ENCODE peak calls at places on chromosomes 16 and 17, in four cellular contexts. One of them, this sample, is unnamed.

GRCh38 chr16:65024649-65025243 is 97.1 kb downstream of the CDH11 start:
- DNase-seq in heart right ventricle: no peak
- DNase-seq in tibial nerve: no peak
- DNase-seq in HCT116: no peak
- DNase-seq in this sample: no peak

GRCh38 chr17:44904001-44904984 is 5.0 kb upstream of the EFTUD2 start:
- DNase-seq in heart right ventricle: no peak
- DNase-seq in tibial nerve: no peak
- DNase-seq in HCT116: no peak
- DNase-seq in this sample: no peak

GRCh38 chr17:72916991-72917390 is 175.5 kb downstream of the SLC39A11 start:
- DNase-seq in tibial nerve: no peak
- DNase-seq in heart right ventricle: no peak
- DNase-seq in HCT116: no peak
- DNase-seq in this sample: peak; percentile 10

GRCh38 chr17:17836818-17837379 is at the start of gene SREBF1:
- DNase-seq in tibial nerve: no peak
- DNase-seq in HCT116: no peak
- DNase-seq in heart right ventricle: peak; percentile 70
- DNase-seq in this sample: peak; percentile 89

GRCh38 chr16:58048494-58048893 is 22.9 kb downstream of the MMP15 start:
- DNase-seq in tibial nerve: no peak
- DNase-seq in HCT116: no peak
- DNase-seq in heart right ventricle: no peak
- DNase-seq in this sample: no peak

GRCh38 chr16:11627822-11628457 is 40.3 kb upstream of the SNN start:
- DNase-seq in heart right ventricle: no peak
- DNase-seq in tibial nerve: peak; percentile 38
- DNase-seq in HCT116: peak; percentile 63
- DNase-seq in this sample: no peak

GRCh38 chr17:34117811-34118210 is 137.3 kb upstream of the CCL2 start:
- DNase-seq in tibial nerve: no peak
- DNase-seq in HCT116: no peak
- DNase-seq in heart right ventricle: no peak
- DNase-seq in this sample: no peak

GRCh38 chr16:17839272-17839671 is 368.5 kb upstream of the XYLT1 start:
- DNase-seq in HCT116: no peak
- DNase-seq in heart right ventricle: no peak
- DNase-seq in tibial nerve: no peak
- DNase-seq in this sample: no peak

GRCh38 chr17:11719852-11720251 is 121.6 kb downstream of the DNAH9 start:
- DNase-seq in HCT116: no peak
- DNase-seq in heart right ventricle: no peak
- DNase-seq in tibial nerve: no peak
- DNase-seq in this sample: no peak

GRCh38 chr16:14105976-14106375 is 34.9 kb downstream of the MRTFB start:
- DNase-seq in tibial nerve: no peak
- DNase-seq in HCT116: no peak
- DNase-seq in heart right ventricle: no peak
- DNase-seq in this sample: no peak

GRCh38 chr17:3316836-3317235 is 18.7 kb upstream of the OR3A1 start:
- DNase-seq in HCT116: no peak
- DNase-seq in heart right ventricle: no peak
- DNase-seq in tibial nerve: no peak
- DNase-seq in this sample: no peak
- H3K36me3 ChIP-seq in HCT116: no peaks in the 10 kb centered on the region
- H3K36me3 ChIP-seq in heart right ventricle: no peaks in the 10 kb centered on the region
- H3K36me3 ChIP-seq in tibial nerve: no peaks in the 10 kb centered on the region
- H3K36me3 ChIP-seq in this sample: no peaks in the 10 kb centered on the region

GRCh38 chr17:13409455-13409854 is 192.3 kb downstream of the HS3ST3A1 start:
- DNase-seq in HCT116: no peak
- DNase-seq in tibial nerve: no peak
- DNase-seq in heart right ventricle: no peak
- DNase-seq in this sample: no peak

GRCh38 chr17:13407381-13407780 is 194.3 kb downstream of the HS3ST3A1 start:
- DNase-seq in tibial nerve: no peak
- DNase-seq in heart right ventricle: no peak
- DNase-seq in HCT116: no peak
- DNase-seq in this sample: no peak

GRCh38 chr17:13405080-13405479 is 196.6 kb downstream of the HS3ST3A1 start:
- DNase-seq in tibial nerve: no peak
- DNase-seq in heart right ventricle: no peak
- DNase-seq in HCT116: no peak
- DNase-seq in this sample: no peak

GRCh38 chr17:13405807-13406206 is 195.9 kb downstream of the HS3ST3A1 start:
- DNase-seq in HCT116: no peak
- DNase-seq in tibial nerve: no peak
- DNase-seq in heart right ventricle: no peak
- DNase-seq in this sample: no peak

GRCh38 chr17:13403982-13404931 is 197.5 kb downstream of the HS3ST3A1 start:
- DNase-seq in heart right ventricle: no peak
- DNase-seq in HCT116: no peak
- DNase-seq in tibial nerve: no peak
- DNase-seq in this sample: no peak
- H3K27ac ChIP-seq in heart right ventricle: no peak overlapping the region
- H3K27ac ChIP-seq in HCT116: no peak overlapping the region
- H3K27ac ChIP-seq in tibial nerve: no peak overlapping the region
- H3K27ac ChIP-seq in this sample: no peak overlapping the region

GRCh38 chr16:85643631-85644030 is 30.5 kb downstream of the GSE1 start:
- DNase-seq in tibial nerve: no peak
- DNase-seq in heart right ventricle: no peak
- DNase-seq in HCT116: no peak
- DNase-seq in this sample: no peak
- H3K4me1 ChIP-seq in tibial nerve: peaks cover 9% of the 10 kb centered on the region
- H3K4me1 ChIP-seq in heart right ventricle: peaks cover 42% of the 10 kb centered on the region
- H3K4me1 ChIP-seq in HCT116: peaks cover 25% of the 10 kb centered on the region
- H3K4me1 ChIP-seq in this sample: peaks cover 17% of the 10 kb centered on the region

GRCh38 chr17:82118178-82118814 is 20.3 kb upstream of the FASN start:
- DNase-seq in tibial nerve: no peak
- DNase-seq in HCT116: no peak
- DNase-seq in heart right ventricle: no peak
- DNase-seq in this sample: peak; percentile 55
- H3K36me3 ChIP-seq in tibial nerve: no peaks in the 10 kb centered on the region
- H3K36me3 ChIP-seq in HCT116: no peaks in the 10 kb centered on the region
- H3K36me3 ChIP-seq in heart right ventricle: peaks cover 6% of the 10 kb centered on the region
- H3K36me3 ChIP-seq in this sample: no peaks in the 10 kb centered on the region

GRCh38 chr17:10626378-10626777 is 30.7 kb downstream of the MYH3 start:
- DNase-seq in tibial nerve: no peak
- DNase-seq in heart right ventricle: no peak
- DNase-seq in HCT116: no peak
- DNase-seq in this sample: no peak

GRCh38 chr17:10631048-10631700 is 25.9 kb downstream of the MYH3 start:
- DNase-seq in HCT116: no peak
- DNase-seq in tibial nerve: no peak
- DNase-seq in heart right ventricle: no peak
- DNase-seq in this sample: peak; percentile 56

GRCh38 chr17:10628756-10629155 is 28.4 kb downstream of the MYH3 start:
- DNase-seq in heart right ventricle: no peak
- DNase-seq in HCT116: no peak
- DNase-seq in tibial nerve: no peak
- DNase-seq in this sample: no peak

GRCh38 chr17:10631701-10632100 is 25.4 kb downstream of the MYH3 start:
- DNase-seq in heart right ventricle: no peak
- DNase-seq in tibial nerve: no peak
- DNase-seq in HCT116: no peak
- DNase-seq in this sample: no peak

DNA sequence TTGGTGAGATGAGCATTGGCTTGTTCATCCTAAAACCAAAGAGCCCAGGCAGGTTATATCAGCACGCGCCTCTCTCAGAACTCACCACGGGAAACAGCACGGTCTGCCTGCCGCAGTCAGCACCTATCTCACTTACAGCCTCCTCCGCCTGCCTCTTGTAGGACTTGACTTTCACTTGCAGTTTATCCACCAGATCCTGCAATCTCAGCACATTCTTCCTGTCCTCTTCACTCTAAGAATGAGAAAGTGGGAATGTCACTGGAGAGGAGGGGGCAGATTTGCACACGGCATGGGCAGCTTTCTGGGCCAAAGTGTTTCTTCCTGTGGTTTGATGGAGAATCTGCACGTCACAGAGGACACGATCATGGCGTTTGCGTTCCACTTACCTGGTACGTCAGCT is 27.4 kb downstream of the MYH3 start:
- DNase-seq in heart right ventricle: no peak
- DNase-seq in tibial nerve: no peak
- DNase-seq in HCT116: no peak
- DNase-seq in this sample: no peak
- H3K27ac ChIP-seq in heart right ventricle: no peak overlapping the region
- H3K27ac ChIP-seq in tibial nerve: no peak overlapping the region
- H3K27ac ChIP-seq in HCT116: no peak overlapping the region
- H3K27ac ChIP-seq in this sample: no peak overlapping the region

GRCh38 chr17:82240506-82241182 is 11.8 kb downstream of the SLC16A3 start:
- DNase-seq in HCT116: no peak
- DNase-seq in tibial nerve: no peak
- DNase-seq in heart right ventricle: no peak
- DNase-seq in this sample: no peak
- H3K4me1 ChIP-seq in HCT116: peaks cover 18% of the 10 kb centered on the region
- H3K4me1 ChIP-seq in tibial nerve: peaks cover 95% of the 10 kb centered on the region
- H3K4me1 ChIP-seq in heart right ventricle: peaks cover 90% of the 10 kb centered on the region
- H3K4me1 ChIP-seq in this sample: peaks cover 20% of the 10 kb centered on the region

GRCh38 chr16:1325261-1325660 is 8.2 kb upstream of the BAIAP3 start:
- DNase-seq in heart right ventricle: no peak
- DNase-seq in tibial nerve: no peak
- DNase-seq in HCT116: no peak
- DNase-seq in this sample: no peak

GRCh38 chr16:1324286-1324826 is 9.1 kb upstream of the BAIAP3 start:
- DNase-seq in tibial nerve: no peak
- DNase-seq in HCT116: no peak
- DNase-seq in heart right ventricle: no peak
- DNase-seq in this sample: no peak

GRCh38 chr16:1322407-1322806 is 11.0 kb upstream of the BAIAP3 start:
- DNase-seq in HCT116: no peak
- DNase-seq in tibial nerve: no peak
- DNase-seq in heart right ventricle: no peak
- DNase-seq in this sample: no peak

GRCh38 chr16:1325673-1326371 is 7.6 kb upstream of the BAIAP3 start:
- DNase-seq in tibial nerve: no peak
- DNase-seq in heart right ventricle: no peak
- DNase-seq in HCT116: no peak
- DNase-seq in this sample: no peak

DNA sequence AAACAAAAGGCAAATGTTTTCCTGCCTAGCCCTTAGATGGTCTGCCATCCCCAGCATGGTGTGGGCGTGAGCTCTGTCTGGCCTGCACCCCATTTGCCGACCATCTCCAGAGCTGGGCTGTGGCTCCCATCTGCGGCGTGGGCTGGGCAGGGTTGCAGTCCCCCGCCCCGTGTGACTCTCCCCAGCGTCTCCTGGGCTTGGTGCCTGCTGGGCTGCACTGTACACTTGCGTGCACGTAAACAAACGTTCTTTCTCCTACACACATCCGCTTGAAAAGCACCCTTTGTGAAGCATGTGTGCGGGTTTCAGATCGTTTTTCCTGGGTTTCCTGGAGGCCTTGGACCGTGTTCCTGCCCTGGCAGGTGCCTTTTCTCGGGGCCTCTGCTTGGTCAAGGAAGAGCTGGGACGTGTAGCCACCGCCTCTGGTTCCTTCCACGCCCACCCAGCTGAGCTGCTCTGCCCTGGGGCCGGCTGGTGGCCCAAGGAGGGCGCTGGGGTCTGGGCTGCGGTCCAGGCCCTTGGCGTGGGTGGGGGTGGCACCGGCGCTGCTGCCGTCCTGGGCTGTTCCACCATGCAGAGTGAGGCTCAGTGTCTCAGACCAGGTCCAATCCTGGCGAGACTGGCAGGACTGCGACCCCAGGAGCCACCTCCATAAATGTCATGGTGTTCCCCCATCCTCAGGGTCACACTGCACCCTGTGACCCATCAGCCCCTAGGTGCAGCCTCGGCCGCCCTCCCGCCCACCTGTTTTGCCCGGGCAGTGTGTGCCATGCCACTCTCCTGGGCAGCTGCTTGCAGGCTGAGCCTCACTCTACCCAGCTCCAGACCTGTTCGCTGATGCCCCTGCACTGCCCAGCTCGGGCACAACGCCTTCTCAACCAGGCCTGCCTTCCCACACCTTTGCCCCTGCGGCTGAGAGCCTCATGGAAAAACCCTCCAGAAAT is 9.9 kb upstream of the BAIAP3 start:
- DNase-seq in tibial nerve: no peak
- DNase-seq in heart right ventricle: no peak
- DNase-seq in HCT116: no peak
- DNase-seq in this sample: no peak
- H3K36me3 ChIP-seq in tibial nerve: peaks cover 5% of the 10 kb centered on the region
- H3K36me3 ChIP-seq in heart right ventricle: peaks cover 70% of the 10 kb centered on the region
- H3K36me3 ChIP-seq in HCT116: peaks cover 26% of the 10 kb centered on the region
- H3K36me3 ChIP-seq in this sample: peaks cover 47% of the 10 kb centered on the region

GRCh38 chr17:78588258-78589030 is 11.2 kb upstream of the DNAH17 start:
- DNase-seq in tibial nerve: no peak
- DNase-seq in heart right ventricle: no peak
- DNase-seq in HCT116: no peak
- DNase-seq in this sample: no peak

GRCh38 chr17:78592991-78593329 is 15.8 kb upstream of the DNAH17 start:
- DNase-seq in heart right ventricle: no peak
- DNase-seq in HCT116: no peak
- DNase-seq in tibial nerve: no peak
- DNase-seq in this sample: peak; percentile 45

GRCh38 chr17:78589885-78590284 is 12.7 kb upstream of the DNAH17 start:
- DNase-seq in HCT116: no peak
- DNase-seq in heart right ventricle: no peak
- DNase-seq in tibial nerve: no peak
- DNase-seq in this sample: no peak

GRCh38 chr17:78591263-78591671 is 14.1 kb upstream of the DNAH17 start:
- DNase-seq in heart right ventricle: no peak
- DNase-seq in tibial nerve: no peak
- DNase-seq in HCT116: no peak
- DNase-seq in this sample: no peak

GRCh38 chr17:78589031-78589675 is 12.0 kb upstream of the DNAH17 start:
- DNase-seq in tibial nerve: no peak
- DNase-seq in heart right ventricle: no peak
- DNase-seq in HCT116: no peak
- DNase-seq in this sample: no peak
- H3K27ac ChIP-seq in tibial nerve: no peak overlapping the region
- H3K27ac ChIP-seq in heart right ventricle: no peak overlapping the region
- H3K27ac ChIP-seq in HCT116: no peak overlapping the region
- H3K27ac ChIP-seq in this sample: no peak overlapping the region

GRCh38 chr17:69547947-69548346 is 133.4 kb downstream of the MAP2K6 start:
- DNase-seq in HCT116: no peak
- DNase-seq in heart right ventricle: no peak
- DNase-seq in tibial nerve: no peak
- DNase-seq in this sample: no peak
- H3K4me1 ChIP-seq in HCT116: no peaks in the 10 kb centered on the region
- H3K4me1 ChIP-seq in heart right ventricle: no peaks in the 10 kb centered on the region
- H3K4me1 ChIP-seq in tibial nerve: no peaks in the 10 kb centered on the region
- H3K4me1 ChIP-seq in this sample: no peaks in the 10 kb centered on the region

GRCh38 chr16:1450218-1450617 is 5.9 kb upstream of the CCDC154 start:
- DNase-seq in heart right ventricle: no peak
- DNase-seq in HCT116: no peak
- DNase-seq in tibial nerve: no peak
- DNase-seq in this sample: no peak
- H3K36me3 ChIP-seq in heart right ventricle: peaks cover 91% of the 10 kb centered on the region
- H3K36me3 ChIP-seq in HCT116: no peaks in the 10 kb centered on the region
- H3K36me3 ChIP-seq in tibial nerve: no peaks in the 10 kb centered on the region
- H3K36me3 ChIP-seq in this sample: no peaks in the 10 kb centered on the region

This sample was measured in SJCRH30.